ENCODE peak calls at places on chromosomes 1 and 21, in four cellular contexts. Y is WTC11, K is HepG2, U is K562. W is an unnamed sample.

GRCh38 chr1:221458430-221459156 is 283.3 kb downstream of the DUSP10 start:
- DNase-seq in Y (no peak), K (no peak), U (no peak), W (no peak)

GRCh38 chr1:100785399-100786082 is 66.0 kb downstream of the VCAM1 start:
- DNase-seq in Y (no peak), K (no peak), U (peak), W (no peak)

GRCh38 chr1:174077755-174078490 is 55.8 kb upstream of the RC3H1 start:
- DNase-seq in Y (no peak), K (no peak), U (peak), W (no peak)

GRCh38 chr1:177648138-177648537 is 321.7 kb downstream of the SEC16B start:
- DNase-seq in Y (no peak), K (no peak), U (no peak), W (no peak)

GRCh38 chr1:9730096-9730901 is 78.8 kb downstream of the PIK3CD start:
- DNase-seq in Y (no peak), K (no peak), U (no peak), W (no peak)

GRCh38 chr21:31358148-31358547 is 14.1 kb upstream of the TIAM1 start:
- DNase-seq in Y (no peak), K (no peak), U (no peak), W (no peak)

GRCh38 chr1:85198864-85199263 is 2.0 kb downstream of the SYDE2 start:
- DNase-seq in Y (no peak), K (no peak), U (no peak), W (no peak)

GRCh38 chr21:44526096-44526997 is 13.6 kb downstream of the KRTAP10-1 start:
- DNase-seq in Y (peak), K (peak), U (no peak), W (no peak)

GRCh38 chr1:25082216-25082899 is 149.9 kb downstream of the SYF2 start:
- DNase-seq in Y (no peak), K (no peak), U (no peak), W (no peak)

GRCh38 chr21:45051580-45052434 is 22.6 kb upstream of the ADARB1 start:
- DNase-seq in Y (no peak), K (no peak), U (no peak), W (no peak)

GRCh38 chr1:149885364-149886111 is 13.8 kb upstream of the BOLA1 start:
- DNase-seq in Y (peak), K (peak), U (peak), W (peak)

GRCh38 chr1:117592155-117592554 is 13.7 kb upstream of the TENT5C start:
- DNase-seq in Y (no peak), K (no peak), U (no peak), W (no peak)

GRCh38 chr1:162974810-162975209 is 94.4 kb upstream of the RGS4 start:
- DNase-seq in Y (no peak), K (no peak), U (no peak), W (no peak)

GRCh38 chr1:101377436-101377835 is 140.6 kb downstream of the S1PR1 start:
- DNase-seq in Y (no peak), K (no peak), U (no peak), W (no peak)

GRCh38 chr1:34164510-34165381 is at the start of gene CSMD2:
- DNase-seq in Y (peak), K (no peak), U (no peak), W (peak)

GRCh38 chr1:47708658-47709301 is 270.9 kb downstream of the FOXD2 start:
- DNase-seq in Y (peak), K (no peak), U (no peak), W (peak)
- TF ChIP-seq ELF4 in Y (no peak), K (no peak), U (no peak), W (no peak)

DNA sequence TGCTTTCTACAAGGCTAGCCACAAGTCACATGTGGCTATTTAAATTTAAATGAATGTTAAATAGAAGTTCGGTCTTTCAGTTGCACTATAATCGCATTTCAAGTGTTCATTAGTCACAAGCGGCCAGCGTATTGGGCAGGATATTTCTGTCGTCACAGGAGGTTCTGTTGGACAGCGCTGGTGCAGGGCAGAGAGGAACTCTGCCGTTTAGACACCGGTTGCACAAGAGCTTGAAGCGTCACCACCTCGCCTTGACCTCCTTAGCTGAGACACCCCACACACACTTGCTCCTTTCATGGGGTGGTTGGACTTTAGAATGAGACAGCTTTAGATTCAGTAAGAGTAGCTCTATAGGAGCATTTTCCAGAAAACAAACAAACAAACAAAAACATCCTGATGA is 64.1 kb downstream of the BACE2 start:
- DNase-seq in Y (no peak), K (no peak), U (no peak), W (no peak)
- TF ChIP-seq ELF4 in Y (no peak), K (no peak), U (no peak), W (no peak)

GRCh38 chr1:45864765-45865164 is 61.4 kb downstream of the MAST2 start:
- DNase-seq in Y (no peak), K (no peak), U (no peak), W (no peak)
- TF ChIP-seq ELF4 in Y (no peak), K (no peak), U (no peak), W (no peak)

GRCh38 chr1:201001962-201002361 is 21.6 kb downstream of the KIF21B start:
- DNase-seq in Y (no peak), K (no peak), U (no peak), W (no peak)
- TF ChIP-seq ELF4 in Y (no peak), K (no peak), U (no peak), W (no peak)

GRCh38 chr1:75908717-75909152 is 23.5 kb downstream of the ASB17 start:
- DNase-seq in Y (peak), K (peak), U (peak), W (peak)
- TF ChIP-seq ELF4 in Y (no peak), K (no peak), U (no peak), W (no peak)

DNA sequence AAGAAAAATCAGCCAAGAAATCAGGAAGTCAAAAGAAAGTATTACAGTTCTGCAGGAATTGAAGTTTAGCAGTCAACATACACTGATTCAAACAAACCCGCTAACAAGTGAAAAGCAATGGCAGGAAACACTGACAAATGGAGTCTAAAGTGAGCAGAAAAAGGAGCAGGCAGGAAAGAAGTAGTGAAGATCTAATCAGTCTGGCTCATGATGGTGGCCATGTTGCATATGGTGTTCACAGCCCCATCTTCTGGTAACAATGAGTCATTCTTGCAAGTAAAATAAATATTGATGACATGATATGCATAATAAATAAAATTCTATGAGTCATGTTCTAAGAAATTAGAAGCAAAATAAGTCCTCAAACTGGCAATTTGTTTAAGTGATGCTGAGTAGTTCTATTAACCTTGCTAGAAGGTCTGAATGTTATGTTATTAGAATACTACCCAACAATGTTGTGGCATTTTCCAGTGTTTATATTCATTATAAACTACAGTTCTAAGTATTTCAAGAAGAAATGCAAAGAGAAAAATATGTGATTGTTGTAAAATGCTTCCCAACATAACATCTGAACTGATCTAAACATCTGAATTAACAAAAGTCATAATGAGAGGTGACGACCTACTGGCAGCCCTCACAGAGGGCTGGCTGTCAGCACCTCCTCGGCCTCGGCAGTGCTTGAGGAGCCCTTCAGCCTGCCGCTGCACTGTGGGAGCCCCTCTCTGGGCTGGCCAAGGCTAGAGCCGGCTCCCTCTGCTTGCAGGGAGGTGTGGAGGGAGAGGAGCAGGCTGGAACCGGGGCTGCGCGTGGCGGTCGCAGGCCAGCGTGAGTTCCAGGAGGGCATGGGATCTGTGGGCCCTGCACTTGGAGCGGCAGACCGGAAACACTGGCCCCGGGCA is 5.7 kb upstream of the ACBD6 start:
- DNase-seq in Y (no peak), K (no peak), U (peak), W (no peak)
- TF ChIP-seq ELF4 in Y (no peak), K (no peak), U (no peak), W (no peak)

DNA sequence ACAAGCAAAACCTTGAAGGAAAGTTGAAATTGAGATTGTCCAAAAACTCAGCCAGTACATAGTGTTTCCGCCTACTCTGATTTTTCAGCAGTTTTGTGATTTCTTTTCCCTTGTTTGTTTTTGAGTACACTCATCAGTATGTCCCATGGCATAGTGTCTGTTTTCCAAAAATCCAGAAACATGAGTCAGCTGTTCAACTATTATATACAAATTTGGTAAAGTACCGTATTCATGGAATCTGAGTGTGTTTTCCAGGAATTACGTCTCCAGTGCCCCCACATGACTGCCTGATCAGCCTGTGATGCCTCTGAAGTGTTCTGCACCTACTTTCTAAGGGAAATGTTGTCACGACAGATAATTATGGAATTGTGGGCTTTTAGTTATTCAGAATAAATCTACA is 186.8 kb downstream of the LTN1 start:
- DNase-seq in Y (no peak), K (no peak), U (no peak), W (no peak)
- TF ChIP-seq ELF4 in Y (no peak), K (no peak), U (no peak), W (no peak)

W was measured in HEK293T.